ENCODE peak calls at places on chromosomes 7 and 10, in five cellular contexts. Y is GM12878, L is HEK293T, N is HepG2, T is K562. P is an unnamed sample.

GRCh38 chr7:140653319-140654108 is 12.9 kb upstream of the DENND2A start:
- DNase-seq in T (peak; percentile 81), L (peak; percentile 90), Y (no peak), N (peak; percentile 61), P (peak; percentile 87)

GRCh38 chr10:130110236-130111114 is at the start of gene C10orf143:
- DNase-seq in T (peak; percentile 95), L (peak; percentile 97), Y (peak; percentile 89), N (peak; percentile 92), P (peak; percentile 97)

GRCh38 chr10:33559105-33559504 is 224.6 kb upstream of the NRP1 start:
- DNase-seq in N (no peak), T (no peak), L (no peak), Y (no peak), P (peak; percentile 14)

GRCh38 chr7:111485981-111486380 is 76.3 kb downstream of the IMMP2L start:
- DNase-seq in N (no peak), T (no peak), L (no peak), Y (no peak), P (no peak)

GRCh38 chr10:16673443-16673842 is 143.8 kb downstream of the RSU1 start:
- DNase-seq in L (no peak), T (no peak), N (no peak), Y (no peak), P (no peak)

GRCh38 chr7:26101471-26102151 is 50.4 kb upstream of the NFE2L3 start:
- DNase-seq in N (peak; percentile 18), T (no peak), L (no peak), Y (no peak), P (no peak)

GRCh38 chr7:137381045-137381444 is 37.5 kb upstream of the PTN start:
- DNase-seq in T (no peak), L (no peak), N (no peak), Y (no peak), P (no peak)

GRCh38 chr10:79447911-79448731 is 2.7 kb upstream of the ZCCHC24 start:
- DNase-seq in Y (no peak), L (no peak), T (no peak), N (no peak), P (no peak)

GRCh38 chr7:146698995-146699610 is 582.5 kb downstream of the CNTNAP2 start:
- DNase-seq in T (no peak), N (no peak), Y (no peak), L (peak; percentile 21), P (peak; percentile 25)

GRCh38 chr10:72335394-72336258 is 19.1 kb downstream of the DNAJB12 start:
- DNase-seq in L (no peak), N (no peak), T (no peak), Y (no peak), P (peak; percentile 54)

GRCh38 chr7:158955932-158956804 is 99.8 kb downstream of the DYNC2I1 start:
- DNase-seq in N (no peak), T (no peak), Y (no peak), L (no peak), P (peak; percentile 30)

GRCh38 chr7:20661884-20662283 is 46.4 kb downstream of the ABCB5 start:
- DNase-seq in Y (peak; percentile 16), N (no peak), T (no peak), L (no peak), P (no peak)
- TF ChIP-seq FOXM1 in Y (no peak), N (no peak), T (no peak), L (no peak), P (no peak)

GRCh38 chr7:152523916-152524315 is 88.1 kb upstream of the KMT2C start:
- DNase-seq in Y (no peak), N (no peak), L (no peak), T (no peak), P (no peak)
- TF ChIP-seq FOXM1 in Y (no peak), N (no peak), L (no peak), T (no peak), P (no peak)

DNA sequence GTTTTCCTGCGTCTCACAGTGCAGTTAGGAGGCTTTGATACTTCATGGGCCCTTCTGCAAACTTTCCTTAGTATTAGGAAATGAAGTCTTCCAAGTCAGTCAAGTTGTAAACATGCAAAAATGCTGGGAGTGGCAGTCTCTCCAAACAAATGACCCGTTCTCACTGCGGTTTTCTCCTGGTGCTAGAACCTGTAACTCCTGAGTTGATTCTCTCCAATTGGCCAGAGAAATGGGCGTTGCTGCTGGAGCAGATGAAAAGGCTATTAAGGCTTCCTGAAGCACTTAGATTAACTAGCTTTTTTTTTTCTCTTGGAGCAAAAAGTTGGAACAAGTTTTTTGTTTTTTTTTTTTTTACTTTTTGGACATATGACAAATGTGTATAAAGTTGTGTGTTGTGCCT is 393.9 kb upstream of the GALNT17 start:
- DNase-seq in T (no peak), N (no peak), L (peak; percentile 31), Y (no peak), P (no peak)
- TF ChIP-seq FOXM1 in T (no peak), N (no peak), L (no peak), Y (no peak), P (no peak)

GRCh38 chr7:157618823-157619606 is 282.2 kb downstream of the DNAJB6 start:
- DNase-seq in T (no peak), L (no peak), Y (no peak), N (no peak), P (no peak)
- TF ChIP-seq FOXM1 in T (no peak), L (no peak), Y (no peak), N (no peak), P (no peak)

GRCh38 chr10:1396236-1396635 is 340.1 kb downstream of the WDR37 start:
- DNase-seq in Y (no peak), N (no peak), L (no peak), T (no peak), P (peak; percentile 24)

GRCh38 chr10:1401056-1401965 is 336.0 kb downstream of the ADARB2 start:
- DNase-seq in N (no peak), L (no peak), Y (no peak), T (no peak), P (peak; percentile 30)

GRCh38 chr10:1399431-1400120 is 337.7 kb downstream of the ADARB2 start:
- DNase-seq in T (no peak), N (no peak), L (no peak), Y (no peak), P (peak; percentile 31)

GRCh38 chr10:1400129-1400865 is 337.0 kb downstream of the ADARB2 start:
- DNase-seq in L (no peak), T (no peak), N (peak; percentile 34), Y (no peak), P (no peak)

DNA sequence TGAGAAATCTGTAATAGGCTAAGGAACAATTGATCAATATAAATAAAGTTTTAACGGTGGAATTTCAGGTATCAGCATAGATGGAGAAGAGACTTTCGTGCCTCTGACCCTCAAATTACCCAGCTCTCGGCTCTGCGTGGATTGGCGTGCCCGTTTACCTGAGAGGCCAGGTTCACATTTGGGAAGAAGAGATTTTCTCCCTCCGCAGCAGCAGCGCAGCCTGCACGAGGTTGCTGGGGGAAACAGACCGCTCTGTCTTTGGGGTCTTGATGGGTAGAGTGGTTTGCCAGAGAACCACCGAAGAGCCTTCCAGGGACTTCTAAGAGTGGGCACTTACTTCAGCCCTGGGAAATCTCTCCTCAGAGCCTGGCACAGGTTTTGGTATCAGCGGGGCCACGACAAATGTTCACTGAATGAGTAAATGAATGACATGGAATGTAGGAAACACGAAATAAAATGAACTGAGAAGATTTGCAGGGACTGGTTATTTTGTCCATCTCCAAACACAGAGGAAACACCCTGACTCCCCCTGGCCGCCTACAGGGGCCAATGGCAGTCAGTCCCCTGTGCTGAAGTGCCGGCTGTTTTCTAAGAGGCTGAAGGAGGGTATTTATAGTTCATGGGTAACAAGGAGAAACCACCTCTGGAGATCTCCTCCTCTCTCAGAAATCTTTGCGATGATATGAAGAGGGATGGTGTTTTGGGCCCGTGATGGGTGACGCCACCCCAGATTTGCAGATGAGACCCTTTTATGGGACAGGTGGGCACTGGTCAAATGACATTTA is 338.5 kb downstream of the ADARB2 start:
- DNase-seq in L (no peak), T (no peak), Y (no peak), N (no peak), P (no peak)
- TF ChIP-seq FOXM1 in L (no peak), T (no peak), Y (no peak), N (no peak), P (no peak)

GRCh38 chr7:1021366-1021765 is 23.0 kb upstream of the GPR146 start:
- DNase-seq in T (no peak), Y (no peak), L (no peak), N (no peak), P (no peak)

GRCh38 chr7:1022356-1022755 is 22.0 kb upstream of the GPR146 start:
- DNase-seq in T (no peak), Y (no peak), N (no peak), L (no peak), P (no peak)

GRCh38 chr7:1021931-1022330 is 22.4 kb upstream of the GPR146 start:
- DNase-seq in Y (no peak), L (no peak), N (no peak), T (no peak), P (no peak)

GRCh38 chr7:1024331-1024761 is 20.0 kb upstream of the GPR146 start:
- DNase-seq in L (no peak), Y (peak; percentile 93), N (no peak), T (no peak), P (no peak)

DNA sequence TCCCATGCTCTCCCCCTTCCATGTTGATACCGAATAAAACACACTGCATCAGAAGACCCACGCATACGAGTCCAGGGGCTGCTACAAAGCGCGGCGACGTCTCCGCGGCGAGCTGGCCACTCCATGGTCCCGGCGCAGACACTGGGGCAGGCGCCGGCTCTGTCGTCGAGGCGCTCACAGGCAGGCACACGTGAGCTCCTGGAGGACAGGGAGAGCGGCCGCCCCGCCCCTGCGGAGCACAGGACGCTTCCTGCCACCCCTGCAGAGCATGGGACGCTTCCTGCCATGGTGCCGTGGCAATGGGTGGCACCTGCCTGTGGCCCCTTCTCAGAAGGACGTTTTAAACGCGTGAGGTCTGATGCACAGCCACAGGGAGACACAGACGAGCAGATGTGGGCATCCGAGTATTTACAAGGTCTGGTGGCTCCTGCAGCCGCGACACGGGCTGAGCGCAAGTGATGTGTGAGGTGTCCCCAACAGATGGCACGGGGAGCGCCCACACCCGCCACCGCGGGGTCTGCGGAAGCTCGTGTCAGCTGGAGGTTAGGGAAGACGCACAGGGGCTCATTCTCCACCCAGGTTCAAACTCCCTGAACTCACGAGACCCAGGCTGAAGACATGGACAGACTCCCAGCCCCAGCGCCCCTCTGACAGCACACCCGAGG is 21.4 kb upstream of the GPR146 start:
- DNase-seq in L (no peak), N (no peak), T (no peak), Y (no peak), P (no peak)
- TF ChIP-seq FOXM1 in L (no peak), N (no peak), T (no peak), Y (no peak), P (no peak)

GRCh38 chr10:35363587-35363986 is 27.3 kb downstream of the CCNY start:
- DNase-seq in Y (no peak), N (no peak), L (no peak), T (no peak), P (no peak)

GRCh38 chr10:35367107-35367859 is 31.0 kb downstream of the CCNY start:
- DNase-seq in Y (no peak), L (no peak), N (no peak), T (no peak), P (no peak)

GRCh38 chr10:35367991-35368390 is 31.7 kb downstream of the CCNY start:
- DNase-seq in N (no peak), T (no peak), L (no peak), Y (no peak), P (no peak)

GRCh38 chr10:35362701-35363350 is 26.5 kb downstream of the CCNY start:
- DNase-seq in L (no peak), N (no peak), T (no peak), Y (no peak), P (no peak)

GRCh38 chr10:35364808-35365207 is 28.5 kb downstream of the CCNY start:
- DNase-seq in T (no peak), N (peak; percentile 95), Y (no peak), L (no peak), P (no peak)
- TF ChIP-seq FOXM1 in T (no peak), N (peak; percentile 62), Y (no peak), L (no peak), P (no peak)